ENCODE peak calls at places on chromosomes 11 and 22, in four cellular contexts. P is right atrium auricular region, G is NCI-H1436, N is neural crest cell. W is an unnamed sample.

GRCh38 chr22:17703811-17704210 is 65.3 kb downstream of the BCL2L13 start:
- DNase-seq in P (no peak), G (no peak), N (no peak), W (no peak)

GRCh38 chr11:78351979-78352731 is 65.5 kb downstream of the GAB2 start:
- DNase-seq in P (no peak), G (no peak), N (no peak), W (no peak)

GRCh38 chr11:126601136-126601535 is 245.7 kb downstream of the ST3GAL4 start:
- DNase-seq in P (no peak), G (peak), N (no peak), W (no peak)

GRCh38 chr22:25940479-25940878 is 198.5 kb downstream of the MYO18B start:
- DNase-seq in P (no peak), G (no peak), N (no peak), W (no peak)

GRCh38 chr11:78417175-78417887 is at the start of gene GAB2:
- DNase-seq in P (no peak), G (no peak), N (no peak), W (no peak)

GRCh38 chr11:110356769-110357671 is 60.6 kb upstream of the RDX start:
- DNase-seq in P (peak), G (no peak), N (no peak), W (no peak)

GRCh38 chr11:73734996-73735395 is 25.9 kb downstream of the RAB6A start:
- DNase-seq in P (no peak), G (no peak), N (no peak), W (no peak)

GRCh38 chr11:69746140-69746539 is 29.0 kb downstream of the FGF4 start:
- DNase-seq in P (no peak), G (no peak), N (no peak), W (no peak)

GRCh38 chr22:21760640-21761039 is 25.0 kb upstream of the YPEL1 start:
- DNase-seq in P (no peak), G (no peak), N (no peak), W (peak)

GRCh38 chr11:67648796-67649613 is 1.5 kb downstream of the ACY3 start:
- DNase-seq in P (no peak), G (no peak), N (no peak), W (no peak)

GRCh38 chr22:19772673-19773469 is 12.3 kb downstream of the TBX1 start:
- DNase-seq in P (no peak), G (peak), N (no peak), W (peak)

GRCh38 chr11:662689-663274 is 25.7 kb downstream of the DRD4 start:
- DNase-seq in P (no peak), G (peak), N (peak), W (no peak)

GRCh38 chr22:49733631-49734030 is 94.0 kb downstream of the BRD1 start:
- DNase-seq in P (no peak), G (no peak), N (no peak), W (no peak)